ENCODE peak calls at places on chromosomes 16 and 17, in eight cellular contexts. R, S, U, V, L, Q, C and G are unnamed samples.

GRCh38 chr17:7538891-7539290 is 10.0 kb upstream of the TNFSF12 start:
- DNase-seq in R (no peak), L (no peak), C (no peak), S (no peak), V (no peak), U (no peak), Q (no peak), G (no peak)

GRCh38 chr16:11833951-11834695 is 17.2 kb downstream of the RSL1D1 start:
- DNase-seq in V (no peak), R (no peak), C (no peak), Q (no peak), U (no peak), S (peak), L (no peak), G (no peak)

GRCh38 chr17:17365476-17366110 is 62.4 kb downstream of the NT5M start:
- DNase-seq in S (no peak), C (no peak), L (peak), Q (no peak), R (no peak), U (no peak), V (no peak), G (no peak)

GRCh38 chr16:69176033-69176780 is 10.8 kb upstream of the SNTB2 start:
- DNase-seq in R (no peak), Q (no peak), S (peak), U (no peak), C (no peak), V (no peak), L (no peak), G (no peak)

GRCh38 chr17:39563476-39563875 is 44.2 kb downstream of the NEUROD2 start:
- DNase-seq in V (no peak), R (no peak), Q (no peak), U (no peak), C (no peak), L (no peak), S (no peak), G (no peak)

GRCh38 chr17:29645516-29646051 is 22.9 kb upstream of the CORO6 start:
- DNase-seq in U (peak), R (no peak), S (peak), Q (no peak), V (peak), C (no peak), L (no peak), G (peak)

GRCh38 chr16:993731-994130 is 12.2 kb downstream of the SOX8 start:
- DNase-seq in R (no peak), U (no peak), V (no peak), L (no peak), S (no peak), C (no peak), Q (no peak), G (no peak)

GRCh38 chr16:53817117-53817516 is 113.2 kb downstream of the FTO start:
- DNase-seq in S (peak), V (no peak), Q (no peak), R (no peak), U (no peak), C (no peak), L (peak), G (no peak)

GRCh38 chr16:89598199-89598598 is 15.2 kb upstream of the DPEP1 start:
- DNase-seq in L (no peak), V (no peak), R (no peak), U (no peak), S (no peak), C (no peak), Q (no peak), G (no peak)

GRCh38 chr17:76452102-76452645 is 778 bp downstream of the UBE2O start:
- DNase-seq in S (no peak), V (no peak), U (no peak), R (no peak), L (no peak), C (no peak), Q (peak), G (no peak)

GRCh38 chr17:42438600-42439567 is 15.8 kb upstream of the CAVIN1 start:
- DNase-seq in C (no peak), S (no peak), Q (peak), V (no peak), L (no peak), R (no peak), U (no peak), G (no peak)

GRCh38 chr16:11533588-11533987 is 53.1 kb downstream of the LITAF start:
- DNase-seq in L (no peak), S (no peak), Q (no peak), R (no peak), V (no peak), C (no peak), U (no peak), G (no peak)

GRCh38 chr16:67409631-67410030 is 6.6 kb downstream of the ZDHHC1 start:
- DNase-seq in L (no peak), Q (no peak), S (no peak), R (no peak), C (no peak), V (no peak), U (no peak), G (no peak)

GRCh38 chr16:67860589-67861398 is 12.1 kb upstream of the EDC4 start:
- DNase-seq in Q (no peak), R (no peak), L (no peak), C (no peak), V (no peak), S (no peak), U (no peak), G (no peak)

GRCh38 chr16:24111903-24112302 is 144.2 kb upstream of the CACNG3 start:
- DNase-seq in V (no peak), C (no peak), Q (no peak), L (no peak), R (no peak), S (no peak), U (no peak), G (no peak)

GRCh38 chr17:77924757-77925336 is 33.7 kb upstream of the TNRC6C start:
- DNase-seq in R (no peak), V (peak), C (no peak), U (peak), L (no peak), S (no peak), Q (no peak), G (peak)

GRCh38 chr17:83171661-83172060 is 92.3 kb downstream of the METRNL start:
- DNase-seq in U (no peak), C (peak), S (no peak), Q (no peak), L (peak), V (no peak), R (no peak), G (no peak)

GRCh38 chr16:52497067-52497816 is 49.7 kb downstream of the TOX3 start:
- DNase-seq in R (no peak), Q (no peak), L (no peak), U (no peak), V (no peak), S (no peak), C (no peak), G (no peak)

GRCh38 chr16:89422527-89422904 is 67.8 kb downstream of the ANKRD11 start:
- DNase-seq in U (no peak), C (no peak), Q (no peak), R (peak), V (no peak), S (no peak), L (no peak), G (peak)

GRCh38 chr17:41800601-41801373 is 11.0 kb downstream of the P3H4 start:
- DNase-seq in C (peak), V (no peak), U (no peak), L (peak), R (no peak), S (no peak), Q (peak), G (no peak)

GRCh38 chr17:64223931-64224657 is 39.0 kb downstream of the TEX2 start:
- DNase-seq in U (no peak), C (no peak), L (no peak), Q (no peak), R (no peak), S (no peak), V (no peak), G (no peak)

GRCh38 chr16:84929421-84930297 is 81.7 kb downstream of the ZDHHC7 start:
- DNase-seq in C (no peak), S (no peak), V (no peak), L (no peak), U (peak), Q (no peak), R (no peak), G (peak)

GRCh38 chr16:68744744-68745280 is 7.7 kb downstream of the CDH1 start:
- DNase-seq in Q (no peak), S (no peak), C (peak), L (peak), R (no peak), V (no peak), U (no peak), G (no peak)

GRCh38 chr17:15453246-15453645 is 14.2 kb downstream of the CDRT4 start:
- DNase-seq in U (no peak), L (no peak), C (no peak), R (no peak), V (no peak), S (peak), Q (no peak), G (no peak)

GRCh38 chr16:59259964-59260348 is 525.8 kb upstream of the GOT2 start:
- DNase-seq in U (no peak), R (no peak), Q (no peak), V (no peak), S (no peak), L (no peak), C (no peak), G (no peak)

GRCh38 chr16:876041-876335 is 75.5 kb upstream of the GNG13 start:
- DNase-seq in S (no peak), Q (no peak), V (no peak), C (no peak), U (no peak), L (no peak), R (no peak), G (no peak)

GRCh38 chr16:25297151-25297787 is 39.6 kb upstream of the ZKSCAN2 start:
- DNase-seq in V (no peak), C (no peak), S (no peak), U (no peak), L (no peak), Q (no peak), R (no peak), G (no peak)

GRCh38 chr17:32546031-32546444 is 59.2 kb downstream of the CDK5R1 start:
- DNase-seq in L (no peak), R (no peak), U (no peak), Q (no peak), V (no peak), C (no peak), S (no peak), G (no peak)

GRCh38 chr17:79372470-79373238 is 238.2 kb downstream of the RBFOX3 start:
- DNase-seq in R (no peak), V (no peak), S (no peak), L (no peak), U (no peak), C (no peak), Q (no peak), G (no peak)

DNA sequence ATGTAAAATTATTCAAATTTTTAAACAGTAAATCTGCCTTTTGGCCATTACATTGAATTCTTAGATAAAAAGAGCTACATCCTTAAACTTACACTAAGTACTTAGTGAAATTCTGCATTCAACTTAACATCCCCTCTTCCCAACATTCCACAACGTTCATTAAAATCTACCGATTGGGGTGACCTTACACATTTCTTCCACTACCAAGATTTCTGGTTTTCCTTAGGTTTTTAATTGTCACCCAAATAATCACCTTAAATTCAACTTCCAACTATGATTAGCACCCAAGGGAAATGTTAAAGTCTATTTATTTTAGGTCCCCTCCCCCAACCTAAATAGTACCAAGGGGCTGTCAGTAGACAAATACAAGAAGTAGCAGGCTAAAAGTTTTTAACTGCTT is 4.9 kb downstream of the SRSF1 start:
- DNase-seq in U (no peak), V (no peak), Q (no peak), S (no peak), L (no peak), R (no peak), C (no peak), G (no peak)
- TF ChIP-seq CTCF in U (no peak), V (no peak), Q (no peak), S (no peak), L (no peak), R (no peak), C (no peak), G (no peak)

GRCh38 chr17:48026503-48027321 is 10.9 kb downstream of the COPZ2 start:
- DNase-seq in V (peak), R (peak), U (peak), C (peak), Q (peak), S (peak), L (peak), G (peak)
- TF ChIP-seq CTCF in V (peak), R (peak), U (peak), C (peak), Q (peak), S (peak), L (peak), G (peak)

GRCh38 chr17:57551321-57552079 is 193.6 kb downstream of the CCDC182 start:
- DNase-seq in L (no peak), C (no peak), V (no peak), R (peak), Q (peak), U (no peak), S (no peak), G (no peak)

GRCh38 chr17:57553525-57553924 is 191.6 kb downstream of the CCDC182 start:
- DNase-seq in C (no peak), S (no peak), Q (no peak), V (no peak), R (no peak), U (no peak), L (no peak), G (no peak)

GRCh38 chr17:57553991-57554825 is 190.9 kb downstream of the CCDC182 start:
- DNase-seq in L (no peak), U (no peak), C (no peak), V (no peak), Q (peak), R (no peak), S (no peak), G (no peak)

GRCh38 chr17:57550671-57551315 is 194.3 kb downstream of the CCDC182 start:
- DNase-seq in L (no peak), Q (peak), C (no peak), V (no peak), U (no peak), S (no peak), R (no peak), G (no peak)

DNA sequence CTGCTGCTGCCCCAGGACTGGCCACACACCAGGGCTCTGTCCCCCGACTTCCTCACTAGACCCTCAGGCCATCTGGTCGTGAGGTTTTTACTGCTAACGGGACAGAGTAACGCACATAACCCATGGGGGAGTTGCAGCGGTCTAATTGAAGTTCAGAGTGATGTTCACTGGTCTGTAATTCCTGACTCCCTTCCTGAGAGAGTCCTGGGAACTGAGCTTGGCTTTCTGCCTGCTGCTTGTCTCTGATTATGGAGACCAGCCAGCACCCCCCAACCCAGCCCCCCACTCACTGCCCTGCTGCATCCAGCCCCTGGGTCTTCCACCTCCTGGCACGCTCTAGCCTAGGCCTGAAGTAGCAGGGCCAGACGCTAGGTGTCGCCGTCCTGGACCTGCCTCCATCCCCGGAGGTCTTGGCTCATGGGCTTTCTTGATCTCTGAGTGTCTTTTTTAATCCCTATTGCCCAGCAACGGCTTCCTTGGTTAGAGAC is 192.9 kb downstream of the CCDC182 start:
- DNase-seq in V (no peak), S (no peak), Q (peak), L (no peak), C (no peak), R (peak), U (no peak), G (no peak)
- TF ChIP-seq CTCF in V (peak), S (peak), Q (peak), L (peak), C (peak), R (peak), U (peak), G (peak)

GRCh38 chr17:59508999-59509398 is 56.4 kb upstream of the DHX40 start:
- DNase-seq in C (no peak), R (no peak), U (no peak), Q (no peak), L (no peak), V (no peak), S (no peak), G (no peak)
- TF ChIP-seq CTCF in C (no peak), R (no peak), U (no peak), Q (no peak), L (no peak), V (no peak), S (no peak), G (no peak)

DNA sequence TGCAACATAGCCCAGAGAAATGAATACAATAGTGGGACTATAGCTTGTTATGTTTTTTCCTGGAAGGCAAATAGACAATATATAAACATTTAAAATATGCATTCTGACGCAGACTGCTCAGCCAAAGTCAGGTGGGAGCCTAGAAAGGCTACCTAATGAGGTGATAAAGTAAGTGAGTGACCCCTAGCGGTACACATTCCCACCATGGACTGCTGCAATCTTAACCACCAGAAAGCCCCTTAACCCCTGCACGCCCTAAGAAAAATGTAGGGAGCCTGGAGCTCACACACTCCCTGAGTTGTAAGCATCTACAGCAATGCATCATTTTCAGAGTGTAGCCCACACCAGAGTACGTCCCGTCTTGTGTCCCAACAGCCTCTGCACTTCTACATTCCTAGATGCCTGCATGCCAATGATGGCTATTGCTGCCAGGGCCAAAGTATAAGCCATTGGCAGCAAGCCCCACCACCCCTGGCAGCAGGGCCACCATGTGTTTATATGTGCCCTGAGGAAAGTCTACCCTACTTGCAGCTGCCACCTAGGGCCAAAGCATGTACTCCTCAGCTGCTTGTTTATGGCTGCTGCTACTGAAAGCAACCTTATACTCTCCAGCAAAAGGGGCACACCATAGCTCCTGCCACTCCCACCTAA is 127.6 kb downstream of the KIF2B start:
- DNase-seq in S (no peak), Q (peak), C (no peak), V (no peak), R (no peak), L (no peak), U (no peak), G (no peak)
- TF ChIP-seq CTCF in S (no peak), Q (peak), C (peak), V (no peak), R (no peak), L (no peak), U (no peak), G (no peak)

DNA sequence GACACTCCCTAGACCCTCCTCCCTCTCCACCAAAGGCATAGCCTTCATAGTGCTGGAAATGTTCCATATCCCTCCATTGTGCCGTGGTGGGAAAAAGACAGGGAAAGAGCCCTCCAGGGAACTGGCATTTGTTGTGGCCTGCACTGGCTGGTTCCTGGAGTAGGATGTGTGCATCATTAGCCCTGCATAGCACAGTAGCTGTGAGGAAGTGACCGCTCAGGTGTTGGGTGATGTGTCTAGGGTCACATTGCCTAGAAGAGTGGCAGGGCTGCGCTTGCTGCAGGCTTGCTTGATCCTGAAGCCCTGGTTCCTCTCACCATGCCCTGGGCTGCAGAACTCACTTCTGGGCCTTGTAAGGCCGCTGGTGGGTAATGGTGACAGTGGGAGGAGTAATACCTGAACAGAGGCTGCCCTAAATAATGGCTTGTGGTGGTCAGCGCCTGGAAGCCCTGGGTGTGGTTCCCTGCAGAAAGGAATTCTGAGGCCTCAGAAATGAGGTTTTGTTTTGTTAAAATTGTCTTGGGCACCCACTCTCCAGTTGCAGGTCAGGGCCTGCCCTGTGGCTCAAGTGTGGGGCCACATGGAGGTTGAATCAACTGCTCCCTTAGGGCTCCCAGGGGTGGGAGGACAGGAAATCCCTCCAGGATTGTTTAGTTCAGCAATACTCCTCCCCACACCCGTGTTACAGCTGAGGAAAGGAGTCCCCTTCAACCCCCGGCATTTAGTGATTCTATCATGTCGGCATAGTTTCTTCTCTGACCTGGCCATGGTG is 62.7 kb downstream of the KSR1 start:
- DNase-seq in Q (no peak), V (no peak), U (no peak), L (no peak), C (no peak), R (no peak), S (no peak), G (no peak)
- TF ChIP-seq CTCF in Q (no peak), V (no peak), U (no peak), L (no peak), C (no peak), R (no peak), S (no peak), G (no peak)

DNA sequence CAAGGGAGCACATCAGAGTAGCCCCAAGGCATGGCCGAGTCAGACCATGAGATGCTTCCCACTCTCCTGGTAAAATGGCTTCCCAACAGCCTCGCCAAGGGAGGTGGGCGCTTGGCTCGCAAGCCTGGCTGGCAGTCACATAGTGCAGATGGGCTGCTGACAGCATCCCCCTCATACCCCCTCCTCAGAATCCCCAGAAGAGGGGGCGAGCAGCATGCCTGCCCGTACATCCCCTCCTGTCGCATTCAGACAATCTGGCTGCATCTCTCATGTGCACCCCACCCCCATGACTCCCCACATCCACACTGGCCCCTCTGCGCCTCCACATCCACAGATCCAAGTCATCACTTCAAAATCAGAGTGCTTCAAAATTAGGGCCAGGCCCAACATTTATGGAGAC is 54.0 kb upstream of the CES5A start:
- DNase-seq in C (no peak), S (no peak), L (no peak), U (no peak), V (no peak), R (no peak), Q (no peak), G (no peak)
- TF ChIP-seq CTCF in C (no peak), S (no peak), L (no peak), U (no peak), V (no peak), R (no peak), Q (no peak), G (no peak)